ENCODE peak calls at places on chromosomes 16 and 17, in six cellular contexts. A is T-helper 1 cell, K is endothelial cell, U is dorsolateral prefrontal cortex, G is brain microvascular endothelial cell, O is heart right ventricle. P is an unnamed sample.
A peak's percentile ranks its signal among the peaks of the same experiment; 100 is the strongest.

GRCh38 chr17:21352221-21352980 is 23.8 kb upstream of the KCNJ12 start:
- DNase-seq in A (no peak), K (no peak), U (peak; percentile 39), G (no peak), O (no peak), P (no peak)

GRCh38 chr17:43650471-43650870 is 11.3 kb downstream of the MEOX1 start:
- DNase-seq in A (no peak), K (no peak), U (no peak), G (no peak), O (no peak), P (no peak)

GRCh38 chr17:46885956-46886663 is 34.7 kb downstream of the WNT9B start:
- DNase-seq in A (no peak), K (no peak), U (no peak), G (no peak), O (no peak), P (no peak)

GRCh38 chr16:3610698-3611144 is 685 bp downstream of the SLX4 start:
- DNase-seq in A (no peak), K (no peak), U (no peak), G (no peak), O (no peak), P (no peak)

GRCh38 chr16:15782573-15783365 is 74.1 kb downstream of the MYH11 start:
- DNase-seq in A (no peak), K (no peak), U (no peak), G (no peak), O (no peak), P (no peak)

GRCh38 chr17:58913971-58914769 is 158.5 kb downstream of the PPM1E start:
- DNase-seq in A (no peak), K (no peak), U (no peak), G (no peak), O (no peak), P (no peak)

GRCh38 chr17:5892897-5893656 is 177.1 kb upstream of the WSCD1 start:
- DNase-seq in A (no peak), K (no peak), U (no peak), G (no peak), O (no peak), P (no peak)

GRCh38 chr17:73427198-73427597 is 115.4 kb upstream of the CDC42EP4 start:
- DNase-seq in A (no peak), K (no peak), U (no peak), G (no peak), O (no peak), P (no peak)

GRCh38 chr17:21495281-21495680 is 119.1 kb downstream of the KCNJ12 start:
- DNase-seq in A (no peak), K (no peak), U (no peak), G (no peak), O (no peak), P (no peak)

GRCh38 chr16:69706256-69706974 is 19.9 kb downstream of the NQO1 start:
- DNase-seq in A (no peak), K (no peak), U (no peak), G (no peak), O (no peak), P (no peak)

GRCh38 chr17:55420776-55421178 is 858 bp downstream of the MMD start:
- DNase-seq in A (peak; percentile 28), K (peak; percentile 50), U (peak; percentile 51), G (no peak), O (peak; percentile 62), P (peak; percentile 57)

GRCh38 chr17:50196036-50196435 is 5.4 kb downstream of the COL1A1 start:
- DNase-seq in A (no peak), K (no peak), U (no peak), G (no peak), O (no peak), P (no peak)

GRCh38 chr16:65071371-65072311 is 50.2 kb downstream of the CDH11 start:
- DNase-seq in A (no peak), K (no peak), U (peak; percentile 77), G (peak; percentile 45), O (peak; percentile 21), P (no peak)

GRCh38 chr16:24844101-24845030 is 1.4 kb upstream of the SLC5A11 start:
- DNase-seq in A (no peak), K (no peak), U (no peak), G (no peak), O (no peak), P (no peak)

GRCh38 chr17:76598004-76598439 is 12.4 kb upstream of the ST6GALNAC2 start:
- DNase-seq in A (no peak), K (no peak), U (peak; percentile 65), G (no peak), O (no peak), P (no peak)

GRCh38 chr17:50203589-50204345 is 2.3 kb upstream of the COL1A1 start:
- DNase-seq in A (no peak), K (no peak), U (no peak), G (peak; percentile 75), O (no peak), P (no peak)

GRCh38 chr17:19755821-19756510 is 7.9 kb upstream of the ALDH3A1 start:
- DNase-seq in A (peak; percentile 4), K (no peak), U (no peak), G (no peak), O (no peak), P (peak; percentile 41)

GRCh38 chr17:1873418-1873817 is 43.6 kb downstream of the RPA1 start:
- DNase-seq in A (no peak), K (no peak), U (no peak), G (no peak), O (no peak), P (no peak)

GRCh38 chr16:2432801-2433505 is 3.7 kb downstream of the CCNF start:
- DNase-seq in A (no peak), K (no peak), U (no peak), G (no peak), O (no peak), P (no peak)

GRCh38 chr17:3914319-3914685 is 2.0 kb downstream of the P2RX1 start:
- DNase-seq in A (no peak), K (no peak), U (no peak), G (no peak), O (no peak), P (peak; percentile 87)

GRCh38 chr17:78163881-78164747 is 4.3 kb upstream of the SYNGR2 start:
- DNase-seq in A (no peak), K (no peak), U (no peak), G (no peak), O (no peak), P (no peak)

GRCh38 chr17:2694381-2695242 is 17.0 kb downstream of the CLUH start:
- DNase-seq in A (no peak), K (no peak), U (peak; percentile 32), G (no peak), O (no peak), P (no peak)

GRCh38 chr17:66675991-66676371 is 158.9 kb upstream of the CACNG5 start:
- DNase-seq in A (no peak), K (no peak), U (peak; percentile 57), G (no peak), O (no peak), P (no peak)

GRCh38 chr16:12245923-12246290 is 269.4 kb downstream of the SNX29 start:
- DNase-seq in A (no peak), K (no peak), U (no peak), G (no peak), O (no peak), P (no peak)

GRCh38 chr17:8289103-8289397 is 580 bp downstream of the RANGRF start:
- DNase-seq in A (peak; percentile 46), K (peak; percentile 74), U (peak; percentile 63), G (peak; percentile 44), O (no peak), P (no peak)

GRCh38 chr16:31327675-31328225 is 27.2 kb upstream of the ITGAX start:
- DNase-seq in A (no peak), K (no peak), U (no peak), G (no peak), O (no peak), P (no peak)

GRCh38 chr17:76009969-76010661 is 9.5 kb downstream of the CDK3 start:
- DNase-seq in A (no peak), K (no peak), U (no peak), G (no peak), O (no peak), P (no peak)

GRCh38 chr17:8375738-8376259 is 705 bp downstream of the KRABD2 start:
- DNase-seq in A (no peak), K (no peak), U (no peak), G (no peak), O (no peak), P (no peak)

GRCh38 chr16:76474048-76474447 is 196.8 kb downstream of the CNTNAP4 start:
- DNase-seq in A (no peak), K (no peak), U (no peak), G (no peak), O (no peak), P (no peak)

GRCh38 chr17:12545877-12546513 is 119.7 kb upstream of the MYOCD start:
- DNase-seq in A (no peak), K (peak; percentile 55), U (no peak), G (peak; percentile 58), O (no peak), P (no peak)

GRCh38 chr17:522912-523311 is 170.3 kb upstream of the RPH3AL start:
- DNase-seq in A (no peak), K (no peak), U (no peak), G (no peak), O (no peak), P (no peak)

GRCh38 chr17:77392376-77393273 is 251.9 kb downstream of the SEC14L1 start:
- DNase-seq in A (no peak), K (peak; percentile 35), U (no peak), G (no peak), O (peak; percentile 67), P (no peak)

GRCh38 chr17:8109669-8110455 is 8.5 kb downstream of the ALOXE3 start:
- DNase-seq in A (peak; percentile 76), K (peak; percentile 72), U (no peak), G (no peak), O (peak; percentile 59), P (peak; percentile 92)

GRCh38 chr16:84065536-84066132 is 23.0 kb upstream of the SLC38A8 start:
- DNase-seq in A (no peak), K (peak; percentile 54), U (no peak), G (peak; percentile 61), O (no peak), P (peak; percentile 30)